ENCODE peak calls at places on chromosomes 6 and 20, in five cellular contexts. One of them, this sample, is unnamed.

GRCh38 chr20:60056345-60057122 is 98.3 kb downstream of the CDH26 start:
- DNase-seq in activated T-cell treated with anti-CD3 and anti-CD28 coated beads, Interleukin-2, amount 50 U/mL, for 4 hours: no peak
- DNase-seq in GM18507: no peak
- DNase-seq in fibroblast of lung: no peak
- DNase-seq in amniotic stem cell: no peak
- DNase-seq in this sample: no peak

GRCh38 chr6:167045828-167046580 is 46.8 kb downstream of the CEP43 start:
- DNase-seq in activated T-cell treated with anti-CD3 and anti-CD28 coated beads, Interleukin-2, amount 50 U/mL, for 4 hours: no peak
- DNase-seq in fibroblast of lung: no peak
- DNase-seq in amniotic stem cell: no peak
- DNase-seq in GM18507: no peak
- DNase-seq in this sample: no peak

GRCh38 chr6:20243288-20243687 is 31.0 kb upstream of the MBOAT1 start:
- DNase-seq in GM18507: no peak
- DNase-seq in activated T-cell treated with anti-CD3 and anti-CD28 coated beads, Interleukin-2, amount 50 U/mL, for 4 hours: no peak
- DNase-seq in fibroblast of lung: no peak
- DNase-seq in amniotic stem cell: no peak
- DNase-seq in this sample: no peak

GRCh38 chr6:40962241-40962640 is 76.8 kb downstream of the UNC5CL start:
- DNase-seq in activated T-cell treated with anti-CD3 and anti-CD28 coated beads, Interleukin-2, amount 50 U/mL, for 4 hours: no peak
- DNase-seq in amniotic stem cell: no peak
- DNase-seq in fibroblast of lung: peak; percentile 98
- DNase-seq in GM18507: peak; percentile 5
- DNase-seq in this sample: peak; percentile 13

GRCh38 chr6:166029506-166029905 is 138.1 kb downstream of the TBXT start:
- DNase-seq in fibroblast of lung: no peak
- DNase-seq in activated T-cell treated with anti-CD3 and anti-CD28 coated beads, Interleukin-2, amount 50 U/mL, for 4 hours: no peak
- DNase-seq in GM18507: no peak
- DNase-seq in amniotic stem cell: no peak
- DNase-seq in this sample: no peak

GRCh38 chr20:10433014-10433622 is 904 bp downstream of the MKKS start:
- DNase-seq in fibroblast of lung: peak; percentile 16
- DNase-seq in activated T-cell treated with anti-CD3 and anti-CD28 coated beads, Interleukin-2, amount 50 U/mL, for 4 hours: no peak
- DNase-seq in GM18507: no peak
- DNase-seq in amniotic stem cell: no peak
- DNase-seq in this sample: no peak

GRCh38 chr20:43972051-43972450 is 57.4 kb downstream of the TOX2 start:
- DNase-seq in GM18507: no peak
- DNase-seq in fibroblast of lung: no peak
- DNase-seq in activated T-cell treated with anti-CD3 and anti-CD28 coated beads, Interleukin-2, amount 50 U/mL, for 4 hours: no peak
- DNase-seq in amniotic stem cell: no peak
- DNase-seq in this sample: no peak

GRCh38 chr6:128929869-128930268 is 46.9 kb downstream of the LAMA2 start:
- DNase-seq in amniotic stem cell: no peak
- DNase-seq in GM18507: no peak
- DNase-seq in activated T-cell treated with anti-CD3 and anti-CD28 coated beads, Interleukin-2, amount 50 U/mL, for 4 hours: no peak
- DNase-seq in fibroblast of lung: no peak
- DNase-seq in this sample: no peak

GRCh38 chr20:47016068-47016664 is 121.5 kb downstream of the EYA2 start:
- DNase-seq in amniotic stem cell: no peak
- DNase-seq in GM18507: no peak
- DNase-seq in activated T-cell treated with anti-CD3 and anti-CD28 coated beads, Interleukin-2, amount 50 U/mL, for 4 hours: no peak
- DNase-seq in fibroblast of lung: no peak
- DNase-seq in this sample: no peak

GRCh38 chr20:49938173-49939163 is 2.3 kb downstream of the RNF114 start:
- DNase-seq in GM18507: no peak
- DNase-seq in activated T-cell treated with anti-CD3 and anti-CD28 coated beads, Interleukin-2, amount 50 U/mL, for 4 hours: no peak
- DNase-seq in amniotic stem cell: peak; percentile 33
- DNase-seq in fibroblast of lung: peak; percentile 71
- DNase-seq in this sample: peak; percentile 11

GRCh38 chr20:3659492-3660261 is 3.5 kb downstream of the GFRA4 start:
- DNase-seq in activated T-cell treated with anti-CD3 and anti-CD28 coated beads, Interleukin-2, amount 50 U/mL, for 4 hours: no peak
- DNase-seq in fibroblast of lung: no peak
- DNase-seq in amniotic stem cell: no peak
- DNase-seq in GM18507: no peak
- DNase-seq in this sample: no peak

GRCh38 chr6:14682821-14683220 is 563.0 kb upstream of the JARID2 start:
- DNase-seq in GM18507: no peak
- DNase-seq in activated T-cell treated with anti-CD3 and anti-CD28 coated beads, Interleukin-2, amount 50 U/mL, for 4 hours: no peak
- DNase-seq in fibroblast of lung: peak; percentile 83
- DNase-seq in amniotic stem cell: no peak
- DNase-seq in this sample: no peak

GRCh38 chr6:31559958-31560696 is 12.0 kb upstream of the LTA start:
- DNase-seq in fibroblast of lung: peak; percentile 64
- DNase-seq in activated T-cell treated with anti-CD3 and anti-CD28 coated beads, Interleukin-2, amount 50 U/mL, for 4 hours: no peak
- DNase-seq in GM18507: no peak
- DNase-seq in amniotic stem cell: no peak
- DNase-seq in this sample: peak; percentile 99

GRCh38 chr6:130202782-130203181 is 20.0 kb downstream of the SAMD3 start:
- DNase-seq in amniotic stem cell: no peak
- DNase-seq in fibroblast of lung: no peak
- DNase-seq in activated T-cell treated with anti-CD3 and anti-CD28 coated beads, Interleukin-2, amount 50 U/mL, for 4 hours: no peak
- DNase-seq in GM18507: no peak
- DNase-seq in this sample: no peak

This sample was measured in pulmonary artery endothelial cell.